ENCODE peak calls at places on chromosomes 2 and 18, in ten cellular contexts. One of them, this sample, is unnamed.
A peak's percentile ranks its signal among the peaks of the same experiment; 100 is the strongest.

GRCh38 chr2:177551989-177552413 is 159.4 kb downstream of the AGPS start:
- DNase-seq in body of pancreas: peak; percentile 92
- DNase-seq in lung: peak; percentile 61
- DNase-seq in BE2C: peak; percentile 86
- DNase-seq in fibroblast of lung: no peak
- DNase-seq in GM12878: no peak
- DNase-seq in PC-3: no peak
- DNase-seq in CD8-positive, alpha-beta T cell: no peak
- DNase-seq in dorsolateral prefrontal cortex: no peak
- DNase-seq in tibial artery: no peak
- DNase-seq in this sample: no peak

GRCh38 chr2:241613018-241613780 is 23.8 kb downstream of the THAP4 start:
- DNase-seq in body of pancreas: no peak
- DNase-seq in lung: no peak
- DNase-seq in BE2C: no peak
- DNase-seq in fibroblast of lung: peak; percentile 65
- DNase-seq in GM12878: no peak
- DNase-seq in PC-3: no peak
- DNase-seq in CD8-positive, alpha-beta T cell: no peak
- DNase-seq in dorsolateral prefrontal cortex: no peak
- DNase-seq in tibial artery: no peak
- DNase-seq in this sample: no peak

GRCh38 chr2:162710282-162710891 is 128.2 kb downstream of the KCNH7 start:
- DNase-seq in body of pancreas: peak; percentile 67
- DNase-seq in lung: no peak
- DNase-seq in BE2C: no peak
- DNase-seq in fibroblast of lung: no peak
- DNase-seq in GM12878: no peak
- DNase-seq in PC-3: peak; percentile 50
- DNase-seq in CD8-positive, alpha-beta T cell: no peak
- DNase-seq in dorsolateral prefrontal cortex: no peak
- DNase-seq in tibial artery: no peak
- DNase-seq in this sample: no peak

GRCh38 chr2:164032995-164033394 is 297.2 kb upstream of the FIGN start:
- DNase-seq in body of pancreas: no peak
- DNase-seq in lung: no peak
- DNase-seq in BE2C: no peak
- DNase-seq in fibroblast of lung: no peak
- DNase-seq in GM12878: no peak
- DNase-seq in PC-3: no peak
- DNase-seq in CD8-positive, alpha-beta T cell: no peak
- DNase-seq in dorsolateral prefrontal cortex: no peak
- DNase-seq in tibial artery: no peak
- DNase-seq in this sample: no peak

GRCh38 chr2:181774601-181775179 is 94.4 kb upstream of the NEUROD1 start:
- DNase-seq in body of pancreas: no peak
- DNase-seq in lung: no peak
- DNase-seq in BE2C: no peak
- DNase-seq in fibroblast of lung: peak; percentile 45
- DNase-seq in GM12878: no peak
- DNase-seq in PC-3: peak; percentile 44
- DNase-seq in CD8-positive, alpha-beta T cell: no peak
- DNase-seq in dorsolateral prefrontal cortex: no peak
- DNase-seq in tibial artery: no peak
- DNase-seq in this sample: no peak

GRCh38 chr2:190979906-190980629 is 33.9 kb downstream of the STAT1 start:
- DNase-seq in body of pancreas: peak; percentile 60
- DNase-seq in lung: peak; percentile 82
- DNase-seq in BE2C: peak; percentile 92
- DNase-seq in fibroblast of lung: peak; percentile 94
- DNase-seq in GM12878: no peak
- DNase-seq in PC-3: peak; percentile 62
- DNase-seq in CD8-positive, alpha-beta T cell: no peak
- DNase-seq in dorsolateral prefrontal cortex: no peak
- DNase-seq in tibial artery: peak; percentile 55
- DNase-seq in this sample: no peak

GRCh38 chr18:58101291-58101706 is 57.3 kb downstream of the NEDD4L start:
- DNase-seq in body of pancreas: no peak
- DNase-seq in lung: no peak
- DNase-seq in BE2C: no peak
- DNase-seq in fibroblast of lung: no peak
- DNase-seq in GM12878: no peak
- DNase-seq in PC-3: no peak
- DNase-seq in CD8-positive, alpha-beta T cell: no peak
- DNase-seq in dorsolateral prefrontal cortex: peak; percentile 53
- DNase-seq in tibial artery: no peak
- DNase-seq in this sample: no peak

GRCh38 chr2:215137741-215138340 is 585 bp downstream of the ABCA12 start:
- DNase-seq in body of pancreas: no peak
- DNase-seq in lung: no peak
- DNase-seq in BE2C: peak; percentile 25
- DNase-seq in fibroblast of lung: peak; percentile 67
- DNase-seq in GM12878: no peak
- DNase-seq in PC-3: peak; percentile 80
- DNase-seq in CD8-positive, alpha-beta T cell: no peak
- DNase-seq in dorsolateral prefrontal cortex: no peak
- DNase-seq in tibial artery: no peak
- DNase-seq in this sample: no peak

GRCh38 chr2:161424179-161424763 is 8.2 kb downstream of the TBR1 start:
- DNase-seq in body of pancreas: no peak
- DNase-seq in lung: no peak
- DNase-seq in BE2C: no peak
- DNase-seq in fibroblast of lung: no peak
- DNase-seq in GM12878: no peak
- DNase-seq in PC-3: no peak
- DNase-seq in CD8-positive, alpha-beta T cell: no peak
- DNase-seq in dorsolateral prefrontal cortex: no peak
- DNase-seq in tibial artery: no peak
- DNase-seq in this sample: no peak
- H3K27me3 ChIP-seq in body of pancreas: no peaks in the 10 kb centered on the region
- H3K27me3 ChIP-seq in lung: peaks cover 29% of the 10 kb centered on the region
- H3K27me3 ChIP-seq in BE2C: peaks cover 74% of the 10 kb centered on the region
- H3K27me3 ChIP-seq in fibroblast of lung: peaks cover 83% of the 10 kb centered on the region
- H3K27me3 ChIP-seq in GM12878: peaks cover 44% of the 10 kb centered on the region
- H3K27me3 ChIP-seq in PC-3: no peaks in the 10 kb centered on the region
- H3K27me3 ChIP-seq in CD8-positive, alpha-beta T cell: peaks cover 59% of the 10 kb centered on the region
- H3K27me3 ChIP-seq in dorsolateral prefrontal cortex: peaks cover 93% of the 10 kb centered on the region
- H3K27me3 ChIP-seq in tibial artery: peaks cover 21% of the 10 kb centered on the region
- H3K27me3 ChIP-seq in this sample: no peaks in the 10 kb centered on the region

GRCh38 chr2:129859141-129859540 is 120.3 kb upstream of the RAB6C start:
- DNase-seq in body of pancreas: no peak
- DNase-seq in lung: no peak
- DNase-seq in BE2C: no peak
- DNase-seq in fibroblast of lung: no peak
- DNase-seq in GM12878: no peak
- DNase-seq in PC-3: no peak
- DNase-seq in CD8-positive, alpha-beta T cell: no peak
- DNase-seq in dorsolateral prefrontal cortex: no peak
- DNase-seq in tibial artery: no peak
- DNase-seq in this sample: no peak
- TF ChIP-seq CTCF in body of pancreas: no peak
- TF ChIP-seq CTCF in lung: no peak
- TF ChIP-seq CTCF in BE2C: peak; percentile 5
- TF ChIP-seq CTCF in fibroblast of lung: no peak
- TF ChIP-seq CTCF in GM12878: no peak
- TF ChIP-seq CTCF in PC-3: no peak
- TF ChIP-seq CTCF in CD8-positive, alpha-beta T cell: no peak
- TF ChIP-seq CTCF in dorsolateral prefrontal cortex: no peak
- TF ChIP-seq CTCF in tibial artery: no peak
- TF ChIP-seq CTCF in this sample: no peak

DNA sequence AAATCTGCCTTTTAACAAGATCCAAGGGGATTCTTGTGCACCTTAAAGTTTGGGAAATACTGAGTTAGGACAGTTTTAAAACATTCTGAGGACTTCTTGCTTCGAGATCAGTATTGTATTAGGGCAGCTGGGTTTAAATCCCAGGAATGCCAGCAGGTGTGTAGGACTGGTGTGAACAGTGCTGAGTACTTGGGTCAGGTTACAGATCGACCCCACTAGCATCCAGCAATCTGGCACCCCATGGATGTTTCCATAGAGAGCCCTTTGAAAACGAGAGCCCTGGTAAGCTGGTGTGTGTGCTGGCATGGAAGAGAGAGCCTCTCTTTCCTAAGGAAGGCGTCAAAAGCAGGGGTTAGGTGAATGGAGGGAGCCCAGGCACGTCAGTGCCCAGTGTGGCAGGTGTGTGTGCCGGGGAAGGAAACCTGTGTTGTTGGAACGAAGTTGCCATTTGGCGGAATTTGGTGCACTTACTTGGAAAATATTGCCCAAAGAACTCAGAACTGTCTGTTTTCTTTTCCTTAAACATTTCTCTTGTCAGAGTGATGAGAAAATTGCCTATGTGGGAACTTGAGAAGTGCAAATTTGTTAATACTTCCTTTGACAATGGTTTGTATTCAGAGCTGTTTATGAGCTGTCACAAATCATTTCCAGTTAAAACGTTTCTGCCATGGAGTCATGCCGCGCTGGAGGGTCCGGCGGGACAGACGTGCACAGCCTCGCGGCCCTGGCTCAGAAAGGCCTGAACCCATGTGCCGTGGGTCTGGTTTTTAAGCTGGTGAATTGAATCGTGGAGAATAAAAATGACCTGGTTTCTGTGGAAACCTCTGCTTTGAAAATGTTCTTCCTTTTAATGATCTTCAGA is 38.1 kb downstream of the LDLRAD4 start:
- DNase-seq in body of pancreas: no peak
- DNase-seq in lung: no peak
- DNase-seq in BE2C: no peak
- DNase-seq in fibroblast of lung: no peak
- DNase-seq in GM12878: no peak
- DNase-seq in PC-3: no peak
- DNase-seq in CD8-positive, alpha-beta T cell: no peak
- DNase-seq in dorsolateral prefrontal cortex: no peak
- DNase-seq in tibial artery: peak; percentile 10
- DNase-seq in this sample: no peak
- H3K27me3 ChIP-seq in body of pancreas: no peaks in the 10 kb centered on the region
- H3K27me3 ChIP-seq in lung: no peaks in the 10 kb centered on the region
- H3K27me3 ChIP-seq in BE2C: no peaks in the 10 kb centered on the region
- H3K27me3 ChIP-seq in fibroblast of lung: no peaks in the 10 kb centered on the region
- H3K27me3 ChIP-seq in GM12878: no peaks in the 10 kb centered on the region
- H3K27me3 ChIP-seq in PC-3: peaks cover 84% of the 10 kb centered on the region
- H3K27me3 ChIP-seq in CD8-positive, alpha-beta T cell: no peaks in the 10 kb centered on the region
- H3K27me3 ChIP-seq in dorsolateral prefrontal cortex: no peaks in the 10 kb centered on the region
- H3K27me3 ChIP-seq in tibial artery: no peaks in the 10 kb centered on the region
- H3K27me3 ChIP-seq in this sample: no peaks in the 10 kb centered on the region

GRCh38 chr2:64019083-64019974 is at the start of gene VPS54:
- DNase-seq in body of pancreas: peak; percentile 68
- DNase-seq in lung: peak; percentile 48
- DNase-seq in BE2C: peak; percentile 62
- DNase-seq in fibroblast of lung: peak; percentile 78
- DNase-seq in GM12878: no peak
- DNase-seq in PC-3: peak; percentile 60
- DNase-seq in CD8-positive, alpha-beta T cell: peak; percentile 80
- DNase-seq in dorsolateral prefrontal cortex: peak; percentile 68
- DNase-seq in tibial artery: peak; percentile 58
- DNase-seq in this sample: peak; percentile 71
- TF ChIP-seq CTCF in body of pancreas: peak; percentile 34
- TF ChIP-seq CTCF in lung: no peak
- TF ChIP-seq CTCF in BE2C: no peak
- TF ChIP-seq CTCF in fibroblast of lung: no peak
- TF ChIP-seq CTCF in GM12878: no peak
- TF ChIP-seq CTCF in PC-3: no peak
- TF ChIP-seq CTCF in CD8-positive, alpha-beta T cell: no peak
- TF ChIP-seq CTCF in dorsolateral prefrontal cortex: peak; percentile 1
- TF ChIP-seq CTCF in tibial artery: no peak
- TF ChIP-seq CTCF in this sample: no peak

GRCh38 chr18:31100598-31101147 is 1.5 kb downstream of the DSC2 start:
- DNase-seq in body of pancreas: peak; percentile 29
- DNase-seq in lung: no peak
- DNase-seq in BE2C: no peak
- DNase-seq in fibroblast of lung: no peak
- DNase-seq in GM12878: no peak
- DNase-seq in PC-3: no peak
- DNase-seq in CD8-positive, alpha-beta T cell: no peak
- DNase-seq in dorsolateral prefrontal cortex: peak; percentile 3
- DNase-seq in tibial artery: no peak
- DNase-seq in this sample: peak; percentile 27
- H3K27me3 ChIP-seq in body of pancreas: no peaks in the 10 kb centered on the region
- H3K27me3 ChIP-seq in lung: no peaks in the 10 kb centered on the region
- H3K27me3 ChIP-seq in BE2C: peaks cover 14% of the 10 kb centered on the region
- H3K27me3 ChIP-seq in fibroblast of lung: no peaks in the 10 kb centered on the region
- H3K27me3 ChIP-seq in GM12878: peaks cover 4% of the 10 kb centered on the region
- H3K27me3 ChIP-seq in PC-3: no peaks in the 10 kb centered on the region
- H3K27me3 ChIP-seq in CD8-positive, alpha-beta T cell: no peaks in the 10 kb centered on the region
- H3K27me3 ChIP-seq in dorsolateral prefrontal cortex: no peaks in the 10 kb centered on the region
- H3K27me3 ChIP-seq in tibial artery: no peaks in the 10 kb centered on the region
- H3K27me3 ChIP-seq in this sample: no peaks in the 10 kb centered on the region

GRCh38 chr2:58448065-58448507 is 207.0 kb upstream of the FANCL start:
- DNase-seq in body of pancreas: peak; percentile 23
- DNase-seq in lung: no peak
- DNase-seq in BE2C: peak; percentile 67
- DNase-seq in fibroblast of lung: peak; percentile 73
- DNase-seq in GM12878: peak; percentile 46
- DNase-seq in PC-3: peak; percentile 84
- DNase-seq in CD8-positive, alpha-beta T cell: no peak
- DNase-seq in dorsolateral prefrontal cortex: peak; percentile 76
- DNase-seq in tibial artery: no peak
- DNase-seq in this sample: peak; percentile 94
- TF ChIP-seq CTCF in body of pancreas: peak; percentile 48
- TF ChIP-seq CTCF in lung: peak; percentile 28
- TF ChIP-seq CTCF in BE2C: peak; percentile 69
- TF ChIP-seq CTCF in fibroblast of lung: peak; percentile 80
- TF ChIP-seq CTCF in GM12878: peak; percentile 77
- TF ChIP-seq CTCF in PC-3: peak; percentile 94
- TF ChIP-seq CTCF in CD8-positive, alpha-beta T cell: no peak
- TF ChIP-seq CTCF in dorsolateral prefrontal cortex: peak; percentile 71
- TF ChIP-seq CTCF in tibial artery: peak; percentile 12
- TF ChIP-seq CTCF in this sample: peak; percentile 92

GRCh38 chr18:55138401-55138800 is 179.1 kb upstream of the CCDC68 start:
- DNase-seq in body of pancreas: no peak
- DNase-seq in lung: no peak
- DNase-seq in BE2C: no peak
- DNase-seq in fibroblast of lung: no peak
- DNase-seq in GM12878: no peak
- DNase-seq in PC-3: no peak
- DNase-seq in CD8-positive, alpha-beta T cell: no peak
- DNase-seq in dorsolateral prefrontal cortex: no peak
- DNase-seq in tibial artery: no peak
- DNase-seq in this sample: no peak
- H3K27me3 ChIP-seq in body of pancreas: no peaks in the 10 kb centered on the region
- H3K27me3 ChIP-seq in lung: no peaks in the 10 kb centered on the region
- H3K27me3 ChIP-seq in BE2C: no peaks in the 10 kb centered on the region
- H3K27me3 ChIP-seq in fibroblast of lung: no peaks in the 10 kb centered on the region
- H3K27me3 ChIP-seq in GM12878: peaks cover 3% of the 10 kb centered on the region
- H3K27me3 ChIP-seq in PC-3: peaks cover 3% of the 10 kb centered on the region
- H3K27me3 ChIP-seq in CD8-positive, alpha-beta T cell: no peaks in the 10 kb centered on the region
- H3K27me3 ChIP-seq in dorsolateral prefrontal cortex: no peaks in the 10 kb centered on the region
- H3K27me3 ChIP-seq in tibial artery: no peaks in the 10 kb centered on the region
- H3K27me3 ChIP-seq in this sample: peaks cover 94% of the 10 kb centered on the region

GRCh38 chr2:9451231-9451630 is 23.1 kb upstream of the IAH1 start:
- DNase-seq in body of pancreas: no peak
- DNase-seq in lung: no peak
- DNase-seq in BE2C: no peak
- DNase-seq in fibroblast of lung: no peak
- DNase-seq in GM12878: no peak
- DNase-seq in PC-3: no peak
- DNase-seq in CD8-positive, alpha-beta T cell: no peak
- DNase-seq in dorsolateral prefrontal cortex: no peak
- DNase-seq in tibial artery: no peak
- DNase-seq in this sample: no peak
- TF ChIP-seq CTCF in body of pancreas: no peak
- TF ChIP-seq CTCF in lung: no peak
- TF ChIP-seq CTCF in BE2C: no peak
- TF ChIP-seq CTCF in fibroblast of lung: no peak
- TF ChIP-seq CTCF in GM12878: no peak
- TF ChIP-seq CTCF in PC-3: no peak
- TF ChIP-seq CTCF in CD8-positive, alpha-beta T cell: no peak
- TF ChIP-seq CTCF in dorsolateral prefrontal cortex: no peak
- TF ChIP-seq CTCF in tibial artery: no peak
- TF ChIP-seq CTCF in this sample: no peak

GRCh38 chr18:13623348-13623747 is 103.0 kb downstream of the FAM210A start:
- DNase-seq in body of pancreas: no peak
- DNase-seq in lung: no peak
- DNase-seq in BE2C: no peak
- DNase-seq in fibroblast of lung: no peak
- DNase-seq in GM12878: no peak
- DNase-seq in PC-3: peak; percentile 13
- DNase-seq in CD8-positive, alpha-beta T cell: no peak
- DNase-seq in dorsolateral prefrontal cortex: no peak
- DNase-seq in tibial artery: no peak
- DNase-seq in this sample: no peak
- H3K27me3 ChIP-seq in body of pancreas: no peaks in the 10 kb centered on the region
- H3K27me3 ChIP-seq in lung: no peaks in the 10 kb centered on the region
- H3K27me3 ChIP-seq in BE2C: no peaks in the 10 kb centered on the region
- H3K27me3 ChIP-seq in fibroblast of lung: no peaks in the 10 kb centered on the region
- H3K27me3 ChIP-seq in GM12878: no peaks in the 10 kb centered on the region
- H3K27me3 ChIP-seq in PC-3: peaks cover 84% of the 10 kb centered on the region
- H3K27me3 ChIP-seq in CD8-positive, alpha-beta T cell: no peaks in the 10 kb centered on the region
- H3K27me3 ChIP-seq in dorsolateral prefrontal cortex: no peaks in the 10 kb centered on the region
- H3K27me3 ChIP-seq in tibial artery: no peaks in the 10 kb centered on the region
- H3K27me3 ChIP-seq in this sample: no peaks in the 10 kb centered on the region